ENCODE peak calls at places on chromosome 18, in ten cellular contexts. P is mammary epithelial cell; Y is T-cell; D is GM13977; V is HCT116; K is NCI-H1694 treated with DMSO at 0.1 percent for 48 hours; R is endothelial cell of umbilical vein; U is astrocyte; A is stimulated activated CD8-positive, alpha-beta memory T cell treated with anti-CD3 and anti-CD28 coated beads, Interleukin-2, amount 100 ng/mL, for 1 hour; I is activated CD8-positive, alpha-beta T cell treated with anti-CD3 and anti-CD28 coated beads for 36 hours. X is an unnamed sample.

GRCh38 chr18:48590678-48591077 is 51.8 kb downstream of the CTIF start:
- DNase-seq in P (peak), Y (no peak), D (no peak), V (peak), K (no peak), R (no peak), U (peak), A (no peak), I (no peak), X (no peak)

GRCh38 chr18:51278045-51278649 is 80.7 kb upstream of the MEX3C start:
- DNase-seq in P (peak), Y (peak), D (peak), V (peak), K (no peak), R (no peak), U (no peak), A (no peak), I (peak), X (no peak)

GRCh38 chr18:47175283-47175894 is 775 bp downstream of the IER3IP1 start:
- DNase-seq in P (no peak), Y (no peak), D (no peak), V (no peak), K (no peak), R (peak), U (no peak), A (no peak), I (peak), X (no peak)

GRCh38 chr18:12005542-12006487 is 24.5 kb downstream of the IMPA2 start:
- DNase-seq in P (peak), Y (no peak), D (no peak), V (no peak), K (no peak), R (no peak), U (no peak), A (no peak), I (no peak), X (no peak)

GRCh38 chr18:27005589-27005988 is 140.1 kb upstream of the AQP4 start:
- DNase-seq in P (no peak), Y (no peak), D (peak), V (peak), K (no peak), R (no peak), U (no peak), A (no peak), I (no peak), X (no peak)

GRCh38 chr18:59353079-59353680 is 5.9 kb downstream of the LMAN1 start:
- DNase-seq in P (peak), Y (no peak), D (no peak), V (no peak), K (no peak), R (no peak), U (no peak), A (no peak), I (no peak), X (no peak)

GRCh38 chr18:49019446-49020045 is 68.8 kb upstream of the SMAD7 start:
- DNase-seq in P (no peak), Y (no peak), D (no peak), V (no peak), K (no peak), R (no peak), U (peak), A (no peak), I (no peak), X (no peak)

GRCh38 chr18:23918395-23919032 is 96.0 kb upstream of the TTC39C start:
- DNase-seq in P (no peak), Y (peak), D (peak), V (peak), K (peak), R (peak), U (peak), A (peak), I (peak), X (peak)

GRCh38 chr18:77141401-77142118 is 9.0 kb upstream of the MBP start:
- DNase-seq in P (no peak), Y (no peak), D (no peak), V (no peak), K (no peak), R (no peak), U (no peak), A (no peak), I (no peak), X (no peak)

GRCh38 chr18:10727477-10727876 is 201.7 kb downstream of the NAPG start:
- DNase-seq in P (no peak), Y (no peak), D (no peak), V (no peak), K (no peak), R (no peak), U (no peak), A (no peak), I (no peak), X (no peak)

GRCh38 chr18:24799720-24800119 is 339.3 kb downstream of the HRH4 start:
- DNase-seq in P (no peak), Y (no peak), D (no peak), V (no peak), K (no peak), R (no peak), U (no peak), A (no peak), I (no peak), X (no peak)

GRCh38 chr18:32301976-32302743 is 112.3 kb downstream of the MEP1B start:
- DNase-seq in P (peak), Y (no peak), D (peak), V (no peak), K (no peak), R (peak), U (peak), A (no peak), I (peak), X (no peak)

GRCh38 chr18:23743733-23744333 is 54.6 kb downstream of the LAMA3 start:
- DNase-seq in P (no peak), Y (no peak), D (no peak), V (no peak), K (no peak), R (no peak), U (no peak), A (no peak), I (no peak), X (no peak)

GRCh38 chr18:31880186-31880898 is 62.6 kb downstream of the TRAPPC8 start:
- DNase-seq in P (no peak), Y (no peak), D (no peak), V (no peak), K (no peak), R (no peak), U (no peak), A (no peak), I (no peak), X (no peak)

GRCh38 chr18:11658989-11659388 is 30.1 kb upstream of the GNAL start:
- DNase-seq in P (peak), Y (no peak), D (no peak), V (no peak), K (no peak), R (no peak), U (no peak), A (no peak), I (no peak), X (no peak)

GRCh38 chr18:45339819-45340550 is 275.3 kb upstream of the SLC14A2 start:
- DNase-seq in P (peak), Y (no peak), D (no peak), V (no peak), K (no peak), R (no peak), U (no peak), A (no peak), I (no peak), X (no peak)

GRCh38 chr18:78683191-78684010 is 296.2 kb upstream of the SALL3 start:
- DNase-seq in P (no peak), Y (no peak), D (no peak), V (no peak), K (no peak), R (no peak), U (no peak), A (no peak), I (no peak), X (no peak)

GRCh38 chr18:68417166-68417776 is 297.6 kb downstream of the TMX3 start:
- DNase-seq in P (peak), Y (no peak), D (no peak), V (no peak), K (no peak), R (peak), U (no peak), A (no peak), I (no peak), X (no peak)

GRCh38 chr18:62372156-62372555 is 47.0 kb downstream of the TNFRSF11A start:
- DNase-seq in P (no peak), Y (no peak), D (no peak), V (no peak), K (peak), R (no peak), U (no peak), A (no peak), I (no peak), X (no peak)

GRCh38 chr18:4758980-4759379 is 303.9 kb upstream of the DLGAP1 start:
- DNase-seq in P (peak), Y (no peak), D (no peak), V (no peak), K (no peak), R (no peak), U (no peak), A (no peak), I (no peak), X (no peak)

GRCh38 chr18:46488472-46489213 is 168.4 kb downstream of the LOXHD1 start:
- DNase-seq in P (no peak), Y (no peak), D (no peak), V (no peak), K (peak), R (no peak), U (no peak), A (no peak), I (no peak), X (no peak)

GRCh38 chr18:63505566-63506335 is 29.0 kb downstream of the SERPINB5 start:
- DNase-seq in P (peak), Y (no peak), D (peak), V (peak), K (no peak), R (peak), U (no peak), A (no peak), I (peak), X (no peak)

GRCh38 chr18:48745293-48745692 is 205.5 kb downstream of the SMAD7 start:
- DNase-seq in P (no peak), Y (no peak), D (no peak), V (no peak), K (no peak), R (no peak), U (no peak), A (no peak), I (no peak), X (no peak)

GRCh38 chr18:31275722-31276463 is 42.1 kb upstream of the DSG1 start:
- DNase-seq in P (peak), Y (no peak), D (no peak), V (peak), K (no peak), R (no peak), U (peak), A (no peak), I (no peak), X (no peak)

GRCh38 chr18:500230-500555 is 308 bp downstream of the COLEC12 start:
- DNase-seq in P (peak), Y (no peak), D (no peak), V (no peak), K (no peak), R (no peak), U (no peak), A (no peak), I (no peak), X (no peak)

GRCh38 chr18:23502516-23503037 is 734 bp upstream of the RMC1 start:
- DNase-seq in P (no peak), Y (no peak), D (no peak), V (no peak), K (no peak), R (no peak), U (no peak), A (no peak), I (no peak), X (no peak)

GRCh38 chr18:21305621-21306020 is 63.6 kb downstream of the GREB1L start:
- DNase-seq in P (no peak), Y (no peak), D (no peak), V (no peak), K (no peak), R (no peak), U (no peak), A (no peak), I (no peak), X (no peak)

GRCh38 chr18:59719533-59720325 is 22.5 kb upstream of the CCBE1 start:
- DNase-seq in P (no peak), Y (no peak), D (no peak), V (no peak), K (no peak), R (no peak), U (peak), A (no peak), I (no peak), X (no peak)

GRCh38 chr18:2905802-2906521 is 59.2 kb downstream of the EMILIN2 start:
- DNase-seq in P (no peak), Y (no peak), D (peak), V (peak), K (no peak), R (peak), U (no peak), A (peak), I (peak), X (peak)

GRCh38 chr18:69172046-69172445 is 228.6 kb upstream of the DOK6 start:
- DNase-seq in P (peak), Y (no peak), D (no peak), V (no peak), K (no peak), R (no peak), U (no peak), A (no peak), I (no peak), X (no peak)

GRCh38 chr18:33578371-33579146 is 540 bp downstream of the ASXL3 start:
- DNase-seq in P (no peak), Y (no peak), D (peak), V (no peak), K (no peak), R (no peak), U (peak), A (no peak), I (no peak), X (no peak)

X was measured in T-helper 22 cell.